ENCODE peak calls at places on chromosomes 6 and 20, in five cellular contexts. M, V, B, N and E are unnamed samples.
A peak's percentile ranks its signal among the peaks of the same experiment; 100 is the strongest.

GRCh38 chr6:44508646-44509045 is 121.1 kb downstream of the CDC5L start:
- DNase-seq in M (peak; percentile 40), N (no peak), V (no peak), B (no peak), E (peak; percentile 20)

GRCh38 chr6:125307150-125307838 is 5.5 kb upstream of the HDDC2 start:
- DNase-seq in B (no peak), V (no peak), M (no peak), N (no peak), E (no peak)

GRCh38 chr20:7449269-7449668 is 491.0 kb downstream of the HAO1 start:
- DNase-seq in V (no peak), N (no peak), M (no peak), B (no peak), E (no peak)

GRCh38 chr6:11931296-11932035 is 80.6 kb upstream of the HIVEP1 start:
- DNase-seq in N (no peak), M (no peak), V (no peak), B (no peak), E (no peak)

GRCh38 chr20:37381621-37382538 is 35.9 kb downstream of the SRC start:
- DNase-seq in M (no peak), V (no peak), B (no peak), N (no peak), E (no peak)

GRCh38 chr6:90715093-90715655 is 128.3 kb upstream of the MAP3K7 start:
- DNase-seq in V (no peak), N (no peak), M (no peak), B (no peak), E (no peak)

GRCh38 chr6:122400467-122401089 is 1.1 kb downstream of the HSF2 start:
- DNase-seq in B (no peak), V (no peak), N (no peak), M (no peak), E (no peak)

GRCh38 chr20:63128956-63129355 is 87.0 kb downstream of the YTHDF1 start:
- DNase-seq in V (no peak), M (no peak), B (no peak), N (peak; percentile 27), E (no peak)

GRCh38 chr6:109816452-109817374 is 125.6 kb downstream of the FIG4 start:
- DNase-seq in N (no peak), M (no peak), B (no peak), V (no peak), E (peak; percentile 24)

GRCh38 chr6:154555075-154555677 is 44.7 kb upstream of the CNKSR3 start:
- DNase-seq in N (no peak), V (peak; percentile 10), M (no peak), B (no peak), E (no peak)

GRCh38 chr6:133512410-133513016 is 271.4 kb downstream of the EYA4 start:
- DNase-seq in B (peak; percentile 64), M (peak; percentile 13), N (no peak), V (peak; percentile 27), E (no peak)

GRCh38 chr6:33761922-33762629 is 15.4 kb upstream of the IP6K3 start:
- DNase-seq in M (no peak), V (peak; percentile 48), B (no peak), N (peak; percentile 86), E (no peak)

GRCh38 chr6:83417880-83418663 is 12.8 kb downstream of the ME1 start:
- DNase-seq in M (peak; percentile 24), V (peak; percentile 55), B (peak; percentile 9), N (no peak), E (peak; percentile 36)

GRCh38 chr20:2752631-2753455 is 47.6 kb downstream of the CPXM1 start:
- DNase-seq in V (peak; percentile 64), M (no peak), B (peak; percentile 65), N (no peak), E (no peak)

GRCh38 chr6:30821862-30822784 is 62.2 kb upstream of the DDR1 start:
- DNase-seq in N (no peak), M (no peak), B (no peak), V (peak; percentile 54), E (no peak)

GRCh38 chr20:45489083-45489531 is 19.6 kb downstream of the WFDC2 start:
- DNase-seq in N (no peak), V (peak; percentile 48), B (no peak), M (no peak), E (no peak)

GRCh38 chr20:61923371-61924166 is 142.1 kb downstream of the TAF4 start:
- DNase-seq in B (no peak), M (no peak), V (no peak), N (no peak), E (no peak)

GRCh38 chr6:151485616-151486015 is 8.2 kb upstream of the CCDC170 start:
- DNase-seq in M (no peak), V (no peak), N (no peak), B (no peak), E (no peak)

GRCh38 chr20:12130781-12131180 is 213.1 kb downstream of the BTBD3 start:
- DNase-seq in M (no peak), B (no peak), N (no peak), V (no peak), E (no peak)

GRCh38 chr6:85678000-85678601 is 35.4 kb upstream of the SYNCRIP start:
- DNase-seq in V (no peak), N (no peak), M (no peak), B (no peak), E (no peak)

GRCh38 chr6:113636357-113636824 is 220.8 kb upstream of the MARCKS start:
- DNase-seq in B (no peak), V (peak; percentile 43), N (no peak), M (no peak), E (no peak)

GRCh38 chr6:135506270-135506997 is 8.9 kb upstream of the AHI1 start:
- DNase-seq in B (no peak), M (no peak), N (no peak), V (peak; percentile 48), E (no peak)

GRCh38 chr6:142796571-142796970 is 148.4 kb downstream of the HIVEP2 start:
- DNase-seq in V (no peak), N (no peak), M (peak; percentile 19), B (no peak), E (peak; percentile 80)

GRCh38 chr6:167094820-167095637 is 27.9 kb upstream of the CCR6 start:
- DNase-seq in B (no peak), M (no peak), V (no peak), N (no peak), E (no peak)

GRCh38 chr6:2498224-2498623 is 252.5 kb downstream of the MYLK4 start:
- DNase-seq in M (no peak), B (no peak), V (peak; percentile 25), N (no peak), E (no peak)

GRCh38 chr20:62405108-62405980 is 1.7 kb downstream of the CABLES2 start:
- DNase-seq in V (peak; percentile 28), M (no peak), N (no peak), B (no peak), E (peak; percentile 12)

GRCh38 chr6:96016781-96017180 is 1.0 kb downstream of the FUT9 start:
- DNase-seq in V (no peak), N (no peak), M (no peak), B (no peak), E (no peak)

GRCh38 chr20:12987261-12987660 is 21.5 kb upstream of the SPTLC3 start:
- DNase-seq in N (no peak), B (no peak), V (no peak), M (no peak), E (no peak)

GRCh38 chr20:44970243-44970757 is 4.0 kb downstream of the STK4 start:
- DNase-seq in B (no peak), M (no peak), V (no peak), N (no peak), E (no peak)

GRCh38 chr6:16438677-16439615 is 200.6 kb downstream of the GMPR start:
- DNase-seq in B (peak; percentile 17), V (peak; percentile 46), M (no peak), N (no peak), E (no peak)

GRCh38 chr6:143400258-143401059 is 50.0 kb downstream of the ADAT2 start:
- DNase-seq in N (no peak), V (no peak), M (no peak), B (no peak), E (no peak)

GRCh38 chr20:11117808-11118528 is 444.2 kb upstream of the JAG1 start:
- DNase-seq in V (peak; percentile 27), M (peak; percentile 70), N (no peak), B (no peak), E (peak; percentile 84)

GRCh38 chr6:160690458-160690857 is 11.6 kb upstream of the PLG start:
- DNase-seq in N (no peak), V (no peak), B (no peak), M (no peak), E (no peak)

GRCh38 chr20:10554285-10554684 is 119.2 kb downstream of the SLX4IP start:
- DNase-seq in V (no peak), M (no peak), N (no peak), B (no peak), E (no peak)